ENCODE peak calls at places on chromosomes 2 and 18, in seven cellular contexts. F, L, P, K, O, R and Y are unnamed samples.

GRCh38 chr2:2633017-2633416 is 301.9 kb upstream of the MYT1L start:
- DNase-seq in F (no peak), L (no peak), P (no peak), K (no peak), O (no peak), R (no peak), Y (no peak)

GRCh38 chr2:39665811-39666488 is at the start of gene TMEM178A:
- DNase-seq in F (no peak), L (no peak), P (no peak), K (peak; percentile 22), O (peak; percentile 32), R (no peak), Y (peak; percentile 53)

GRCh38 chr2:75568174-75568573 is 7.4 kb upstream of the EVA1A start:
- DNase-seq in F (no peak), L (no peak), P (no peak), K (no peak), O (no peak), R (no peak), Y (no peak)

GRCh38 chr2:38377501-38378258 is 607 bp upstream of the ATL2 start:
- DNase-seq in F (no peak), L (peak; percentile 17), P (no peak), K (peak; percentile 73), O (peak; percentile 78), R (no peak), Y (no peak)

GRCh38 chr18:61750840-61751668 is 141.8 kb downstream of the RNF152 start:
- DNase-seq in F (no peak), L (no peak), P (no peak), K (no peak), O (no peak), R (no peak), Y (no peak)

GRCh38 chr18:13035249-13035914 is 44.2 kb downstream of the CEP192 start:
- DNase-seq in F (no peak), L (no peak), P (no peak), K (peak; percentile 67), O (peak; percentile 57), R (no peak), Y (no peak)

GRCh38 chr2:209619782-209620181 is 151.8 kb upstream of the UNC80 start:
- DNase-seq in F (no peak), L (no peak), P (no peak), K (no peak), O (no peak), R (no peak), Y (no peak)

GRCh38 chr2:120990451-120990871 is 254.8 kb downstream of the GLI2 start:
- DNase-seq in F (no peak), L (no peak), P (no peak), K (no peak), O (peak; percentile 29), R (no peak), Y (no peak)

GRCh38 chr2:106280653-106281202 is 86.6 kb upstream of the UXS1 start:
- DNase-seq in F (no peak), L (no peak), P (no peak), K (no peak), O (no peak), R (no peak), Y (no peak)

GRCh38 chr18:7980136-7980535 is 413.0 kb downstream of the PTPRM start:
- DNase-seq in F (no peak), L (no peak), P (no peak), K (no peak), O (no peak), R (no peak), Y (no peak)

GRCh38 chr2:10901160-10901559 is 10.6 kb upstream of the KCNF1 start:
- DNase-seq in F (no peak), L (peak; percentile 73), P (peak; percentile 29), K (peak; percentile 39), O (peak; percentile 75), R (no peak), Y (no peak)

GRCh38 chr2:179262077-179262660 is 2.5 kb downstream of the SESTD1 start:
- DNase-seq in F (no peak), L (no peak), P (no peak), K (no peak), O (peak; percentile 50), R (no peak), Y (no peak)

GRCh38 chr2:176733698-176734430 is 464.6 kb downstream of the MTX2 start:
- DNase-seq in F (no peak), L (no peak), P (no peak), K (no peak), O (no peak), R (no peak), Y (no peak)

GRCh38 chr2:29281585-29281984 is 166.4 kb downstream of the CLIP4 start:
- DNase-seq in F (no peak), L (peak; percentile 53), P (peak; percentile 85), K (peak; percentile 83), O (peak; percentile 60), R (no peak), Y (peak; percentile 62)

GRCh38 chr2:71610671-71611070 is 157.3 kb downstream of the DYSF start:
- DNase-seq in F (no peak), L (no peak), P (no peak), K (no peak), O (no peak), R (no peak), Y (peak; percentile 18)

GRCh38 chr18:40868110-40868858 is 1086.8 kb upstream of the PIK3C3 start:
- DNase-seq in F (no peak), L (peak; percentile 77), P (no peak), K (peak; percentile 98), O (peak; percentile 96), R (no peak), Y (no peak)

GRCh38 chr2:234257859-234258561 is 207.5 kb downstream of the SPP2 start:
- DNase-seq in F (peak; percentile 63), L (peak; percentile 97), P (peak; percentile 61), K (peak; percentile 99), O (peak; percentile 99), R (peak; percentile 66), Y (no peak)

GRCh38 chr18:74139888-74140287 is 7.7 kb downstream of the FBXO15 start:
- DNase-seq in F (no peak), L (no peak), P (peak; percentile 51), K (peak; percentile 59), O (peak; percentile 82), R (no peak), Y (no peak)

GRCh38 chr18:13643261-13643671 is 83.1 kb downstream of the FAM210A start:
- DNase-seq in F (no peak), L (no peak), P (no peak), K (no peak), O (no peak), R (no peak), Y (no peak)

GRCh38 chr2:27096748-27097297 is 10.3 kb downstream of the KHK start:
- DNase-seq in F (no peak), L (no peak), P (no peak), K (no peak), O (no peak), R (no peak), Y (no peak)

GRCh38 chr2:27094353-27094984 is 7.9 kb downstream of the KHK start:
- DNase-seq in F (peak; percentile 41), L (no peak), P (no peak), K (no peak), O (no peak), R (no peak), Y (peak; percentile 40)

GRCh38 chr2:27095745-27096651 is 9.4 kb downstream of the KHK start:
- DNase-seq in F (peak; percentile 75), L (peak; percentile 56), P (peak; percentile 59), K (peak; percentile 42), O (peak; percentile 80), R (peak; percentile 55), Y (peak; percentile 68)

GRCh38 chr2:27093430-27094352 is 7.1 kb downstream of the KHK start:
- DNase-seq in F (no peak), L (no peak), P (no peak), K (no peak), O (no peak), R (no peak), Y (no peak)

GRCh38 chr2:27095427-27095744 is 8.8 kb downstream of the KHK start:
- DNase-seq in F (no peak), L (no peak), P (no peak), K (no peak), O (no peak), R (no peak), Y (no peak)
- H3K27ac ChIP-seq in F (no peak overlapping the region), L (no peak overlapping the region), P (no peak overlapping the region), K (no peak overlapping the region), O (no peak overlapping the region), R (no peak overlapping the region), Y (no peak overlapping the region)

GRCh38 chr18:57649536-57650495 is 28.2 kb upstream of the NARS1 start:
- DNase-seq in F (no peak), L (peak; percentile 45), P (no peak), K (peak; percentile 69), O (peak; percentile 94), R (no peak), Y (no peak)
- H3K27ac ChIP-seq in F (no peak overlapping the region), L (peak overlapping the region; percentile 56), P (no peak overlapping the region), K (peak overlapping the region; percentile 36), O (peak overlapping the region; percentile 72), R (no peak overlapping the region), Y (peak overlapping the region; percentile 55)

DNA sequence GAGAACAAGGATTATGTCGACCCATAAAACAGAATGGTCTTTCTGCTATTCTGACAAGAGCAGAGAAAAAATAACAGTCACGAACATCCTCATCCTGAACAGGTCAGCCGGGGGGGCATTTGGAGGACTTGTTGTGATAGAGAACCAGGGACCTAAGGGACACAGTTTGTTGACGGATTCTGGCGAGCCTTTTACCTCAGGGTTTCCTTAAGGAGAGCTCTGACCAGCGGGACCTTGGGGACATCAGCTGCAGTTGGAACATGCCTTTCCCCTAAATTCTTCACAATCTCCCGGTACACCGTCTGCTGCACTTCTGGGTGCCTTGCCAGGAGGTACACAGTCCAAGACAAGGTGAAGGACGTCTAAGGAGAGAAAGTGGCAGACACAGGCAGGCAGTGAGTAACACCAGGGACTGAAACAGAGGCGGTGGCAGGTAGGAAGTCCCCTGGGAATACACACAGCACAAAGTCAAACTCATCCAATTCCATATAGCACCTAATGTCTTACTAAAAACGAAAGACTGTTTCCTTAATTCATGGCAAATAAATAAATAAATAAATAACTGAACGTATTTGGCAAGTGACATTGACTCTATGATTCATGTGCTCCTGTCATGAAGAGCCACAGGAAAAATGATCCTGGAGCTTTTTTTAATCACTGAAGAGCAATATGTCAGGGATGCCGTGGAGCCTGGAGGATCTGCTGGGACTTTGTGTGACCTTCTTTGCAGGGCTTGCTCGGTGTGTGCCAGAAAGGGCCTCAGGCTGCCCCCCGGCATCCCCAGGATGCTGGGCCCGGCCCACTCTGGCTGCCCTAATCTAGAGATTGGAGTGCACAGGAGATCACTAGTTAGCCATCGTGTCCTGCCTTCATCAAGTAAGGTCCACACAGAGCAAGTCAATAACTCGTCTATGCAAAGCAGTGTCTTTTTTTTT is 24.7 kb downstream of the CYP27C1 start:
- DNase-seq in F (no peak), L (no peak), P (no peak), K (no peak), O (no peak), R (no peak), Y (no peak)
- H3K27ac ChIP-seq in F (no peak overlapping the region), L (no peak overlapping the region), P (no peak overlapping the region), K (no peak overlapping the region), O (no peak overlapping the region), R (no peak overlapping the region), Y (no peak overlapping the region)

GRCh38 chr18:10453261-10453884 is 1.1 kb upstream of the APCDD1 start:
- DNase-seq in F (no peak), L (no peak), P (no peak), K (no peak), O (peak; percentile 11), R (no peak), Y (peak; percentile 38)
- H3K27ac ChIP-seq in F (no peak overlapping the region), L (no peak overlapping the region), P (peak overlapping the region; percentile 96), K (no peak overlapping the region), O (no peak overlapping the region), R (peak overlapping the region; percentile 84), Y (peak overlapping the region; percentile 69)